ENCODE peak calls at places on chromosomes 11 and 22, in four cellular contexts. G, F, Y and B are unnamed samples.

GRCh38 chr11:126815111-126815510 is 185.5 kb downstream of the KIRREL3 start:
- DNase-seq in G (no peak), Y (no peak), F (no peak), B (no peak)

GRCh38 chr11:73393479-73394415 is 17.5 kb downstream of the RELT start:
- DNase-seq in Y (peak), G (peak), F (peak), B (no peak)

GRCh38 chr11:68012044-68012842 is 2.1 kb downstream of the ALDH3B1 start:
- DNase-seq in G (no peak), Y (no peak), F (no peak), B (no peak)

GRCh38 chr22:49235463-49236300 is 592.0 kb downstream of the BRD1 start:
- DNase-seq in Y (no peak), G (peak), F (peak), B (no peak)

GRCh38 chr11:22449441-22449840 is 111.3 kb downstream of the SLC17A6 start:
- DNase-seq in F (no peak), G (no peak), Y (no peak), B (no peak)

GRCh38 chr22:25208743-25209505 is 9.3 kb downstream of the CRYBB3 start:
- DNase-seq in Y (no peak), F (no peak), G (no peak), B (no peak)

GRCh38 chr11:92827132-92827531 is 142.3 kb upstream of the MTNR1B start:
- DNase-seq in Y (no peak), F (no peak), G (no peak), B (no peak)

GRCh38 chr11:16096336-16096735 is 260.0 kb downstream of the SOX6 start:
- DNase-seq in Y (no peak), G (no peak), F (no peak), B (no peak)

GRCh38 chr11:64621283-64622019 is 30.4 kb downstream of the SLC22A12 start:
- DNase-seq in F (no peak), G (no peak), Y (no peak), B (no peak)

GRCh38 chr22:29016067-29016938 is 45.3 kb downstream of the C22orf31 start:
- DNase-seq in Y (no peak), F (no peak), G (no peak), B (no peak)

GRCh38 chr22:37060801-37061610 is 9.5 kb downstream of the KCTD17 start:
- DNase-seq in G (peak), F (no peak), Y (no peak), B (no peak)

GRCh38 chr22:29219881-29220670 is 14.4 kb downstream of the EMID1 start:
- DNase-seq in Y (peak), F (no peak), G (no peak), B (no peak)

GRCh38 chr11:128714881-128715280 is 21.0 kb downstream of the FLI1 start:
- DNase-seq in G (no peak), F (no peak), Y (no peak), B (no peak)

GRCh38 chr11:34464591-34465036 is 25.9 kb downstream of the CAT start:
- DNase-seq in G (no peak), Y (no peak), F (no peak), B (no peak)